ENCODE peak calls at places on chromosome X, in seven cellular contexts. One of them, this sample, is unnamed.
A peak's percentile ranks its signal among the peaks of the same experiment; 100 is the strongest.

GRCh38 chrX:13254870-13255269 is 65.0 kb downstream of the ATXN3L start:
- DNase-seq in GM12865: peak; percentile 12
- DNase-seq in GM06990: no peak
- DNase-seq in transverse colon: no peak
- DNase-seq in BE2C: no peak
- DNase-seq in fibroblast of mammary gland: no peak
- DNase-seq in foreskin fibroblast: no peak
- DNase-seq in this sample: no peak

GRCh38 chrX:142005532-142005931 is 101.8 kb downstream of the MAGEC1 start:
- DNase-seq in transverse colon: no peak
- DNase-seq in BE2C: no peak
- DNase-seq in foreskin fibroblast: no peak
- DNase-seq in fibroblast of mammary gland: no peak
- DNase-seq in GM06990: no peak
- DNase-seq in GM12865: no peak
- DNase-seq in this sample: no peak

GRCh38 chrX:101203782-101204351 is 15.7 kb upstream of the DRP2 start:
- DNase-seq in transverse colon: no peak
- DNase-seq in GM12865: peak; percentile 1
- DNase-seq in fibroblast of mammary gland: no peak
- DNase-seq in BE2C: no peak
- DNase-seq in foreskin fibroblast: peak; percentile 23
- DNase-seq in GM06990: no peak
- DNase-seq in this sample: peak; percentile 18

GRCh38 chrX:97629597-97629985 is 745.9 kb downstream of the RPA4 start:
- DNase-seq in foreskin fibroblast: no peak
- DNase-seq in fibroblast of mammary gland: no peak
- DNase-seq in GM06990: no peak
- DNase-seq in BE2C: no peak
- DNase-seq in GM12865: no peak
- DNase-seq in transverse colon: no peak
- DNase-seq in this sample: no peak

GRCh38 chrX:119870626-119871131 is 854 bp downstream of the RNF113A start:
- DNase-seq in GM06990: no peak
- DNase-seq in BE2C: peak; percentile 35
- DNase-seq in transverse colon: peak; percentile 29
- DNase-seq in foreskin fibroblast: peak; percentile 43
- DNase-seq in GM12865: peak; percentile 50
- DNase-seq in fibroblast of mammary gland: no peak
- DNase-seq in this sample: no peak

GRCh38 chrX:107687445-107687844 is 59.1 kb downstream of the PRPS1 start:
- DNase-seq in BE2C: no peak
- DNase-seq in foreskin fibroblast: no peak
- DNase-seq in transverse colon: no peak
- DNase-seq in GM12865: no peak
- DNase-seq in fibroblast of mammary gland: no peak
- DNase-seq in GM06990: no peak
- DNase-seq in this sample: no peak

GRCh38 chrX:107600366-107600765 is 27.9 kb upstream of the PRPS1 start:
- DNase-seq in GM12865: no peak
- DNase-seq in BE2C: no peak
- DNase-seq in GM06990: no peak
- DNase-seq in foreskin fibroblast: no peak
- DNase-seq in transverse colon: no peak
- DNase-seq in fibroblast of mammary gland: no peak
- DNase-seq in this sample: no peak

GRCh38 chrX:139831689-139832456 is 101.0 kb downstream of the ATP11C start:
- DNase-seq in GM06990: no peak
- DNase-seq in transverse colon: no peak
- DNase-seq in foreskin fibroblast: peak; percentile 67
- DNase-seq in fibroblast of mammary gland: peak; percentile 75
- DNase-seq in BE2C: peak; percentile 8
- DNase-seq in GM12865: peak; percentile 38
- DNase-seq in this sample: no peak

GRCh38 chrX:112613039-112613438 is 66.7 kb downstream of the LHFPL1 start:
- DNase-seq in foreskin fibroblast: no peak
- DNase-seq in fibroblast of mammary gland: no peak
- DNase-seq in BE2C: no peak
- DNase-seq in GM06990: no peak
- DNase-seq in transverse colon: no peak
- DNase-seq in GM12865: no peak
- DNase-seq in this sample: no peak

GRCh38 chrX:23993012-23993633 is 33.9 kb downstream of the KLHL15 start:
- DNase-seq in GM06990: no peak
- DNase-seq in transverse colon: no peak
- DNase-seq in GM12865: no peak
- DNase-seq in BE2C: no peak
- DNase-seq in foreskin fibroblast: no peak
- DNase-seq in fibroblast of mammary gland: peak; percentile 14
- DNase-seq in this sample: no peak

GRCh38 chrX:155434906-155435743 is 23.3 kb downstream of the F8A3 start:
- DNase-seq in transverse colon: no peak
- DNase-seq in GM06990: no peak
- DNase-seq in fibroblast of mammary gland: peak; percentile 31
- DNase-seq in BE2C: no peak
- DNase-seq in GM12865: no peak
- DNase-seq in foreskin fibroblast: peak; percentile 27
- DNase-seq in this sample: no peak

GRCh38 chrX:40749874-40750273 is 14.5 kb upstream of the MED14 start:
- DNase-seq in GM06990: peak; percentile 33
- DNase-seq in GM12865: peak; percentile 64
- DNase-seq in transverse colon: no peak
- DNase-seq in BE2C: no peak
- DNase-seq in foreskin fibroblast: no peak
- DNase-seq in fibroblast of mammary gland: no peak
- DNase-seq in this sample: no peak

GRCh38 chrX:51894697-51895336 is 1.4 kb downstream of the MAGED1 start:
- DNase-seq in BE2C: peak; percentile 59
- DNase-seq in GM12865: peak; percentile 19
- DNase-seq in foreskin fibroblast: peak; percentile 63
- DNase-seq in GM06990: peak; percentile 31
- DNase-seq in fibroblast of mammary gland: peak; percentile 37
- DNase-seq in transverse colon: peak; percentile 27
- DNase-seq in this sample: no peak

GRCh38 chrX:72304877-72305276 is 837 bp downstream of the CITED1 start:
- DNase-seq in GM06990: no peak
- DNase-seq in GM12865: no peak
- DNase-seq in fibroblast of mammary gland: no peak
- DNase-seq in transverse colon: no peak
- DNase-seq in foreskin fibroblast: no peak
- DNase-seq in BE2C: no peak
- DNase-seq in this sample: no peak

GRCh38 chrX:11319689-11320302 is 26.6 kb downstream of the AMELX start:
- DNase-seq in GM06990: no peak
- DNase-seq in foreskin fibroblast: peak; percentile 30
- DNase-seq in fibroblast of mammary gland: peak; percentile 30
- DNase-seq in BE2C: no peak
- DNase-seq in transverse colon: no peak
- DNase-seq in GM12865: peak; percentile 58
- DNase-seq in this sample: no peak

GRCh38 chrX:1932231-1932630 is 317.4 kb downstream of the ASMT start:
- DNase-seq in GM06990: no peak
- DNase-seq in transverse colon: no peak
- DNase-seq in GM12865: no peak
- DNase-seq in foreskin fibroblast: no peak
- DNase-seq in BE2C: no peak
- DNase-seq in fibroblast of mammary gland: peak; percentile 2
- DNase-seq in this sample: peak; percentile 70

GRCh38 chrX:123830309-123830708 is 29.5 kb upstream of the XIAP start:
- DNase-seq in transverse colon: peak; percentile 75
- DNase-seq in foreskin fibroblast: no peak
- DNase-seq in BE2C: no peak
- DNase-seq in GM12865: peak; percentile 65
- DNase-seq in fibroblast of mammary gland: peak; percentile 73
- DNase-seq in GM06990: peak; percentile 54
- DNase-seq in this sample: no peak

GRCh38 chrX:24294619-24295018 is 19.2 kb downstream of the SUPT20HL2 start:
- DNase-seq in fibroblast of mammary gland: peak; percentile 7
- DNase-seq in foreskin fibroblast: peak; percentile 28
- DNase-seq in GM12865: no peak
- DNase-seq in GM06990: no peak
- DNase-seq in transverse colon: peak; percentile 11
- DNase-seq in BE2C: peak; percentile 49
- DNase-seq in this sample: no peak

GRCh38 chrX:108000751-108001150 is 18.6 kb upstream of the TEX13B start:
- DNase-seq in transverse colon: no peak
- DNase-seq in BE2C: no peak
- DNase-seq in GM06990: no peak
- DNase-seq in fibroblast of mammary gland: peak; percentile 27
- DNase-seq in GM12865: no peak
- DNase-seq in foreskin fibroblast: peak; percentile 23
- DNase-seq in this sample: no peak

GRCh38 chrX:8090482-8090881 is 80.6 kb downstream of the VCX2 start:
- DNase-seq in transverse colon: no peak
- DNase-seq in GM06990: no peak
- DNase-seq in GM12865: no peak
- DNase-seq in fibroblast of mammary gland: no peak
- DNase-seq in foreskin fibroblast: no peak
- DNase-seq in BE2C: no peak
- DNase-seq in this sample: no peak

GRCh38 chrX:37697169-37697760 is 11.7 kb downstream of the XK start:
- DNase-seq in GM06990: no peak
- DNase-seq in transverse colon: no peak
- DNase-seq in BE2C: no peak
- DNase-seq in foreskin fibroblast: no peak
- DNase-seq in fibroblast of mammary gland: no peak
- DNase-seq in GM12865: no peak
- DNase-seq in this sample: no peak

GRCh38 chrX:102975016-102975415 is 37.9 kb downstream of the RAB40AL start:
- DNase-seq in foreskin fibroblast: peak; percentile 24
- DNase-seq in fibroblast of mammary gland: no peak
- DNase-seq in GM06990: no peak
- DNase-seq in GM12865: no peak
- DNase-seq in transverse colon: no peak
- DNase-seq in BE2C: no peak
- DNase-seq in this sample: no peak

GRCh38 chrX:129678881-129679195 is 24.1 kb upstream of the APLN start:
- DNase-seq in foreskin fibroblast: no peak
- DNase-seq in fibroblast of mammary gland: no peak
- DNase-seq in GM06990: no peak
- DNase-seq in BE2C: no peak
- DNase-seq in transverse colon: no peak
- DNase-seq in GM12865: no peak
- DNase-seq in this sample: no peak

GRCh38 chrX:129682979-129683378 is 28.2 kb upstream of the APLN start:
- DNase-seq in foreskin fibroblast: no peak
- DNase-seq in fibroblast of mammary gland: no peak
- DNase-seq in transverse colon: no peak
- DNase-seq in BE2C: no peak
- DNase-seq in GM06990: no peak
- DNase-seq in GM12865: no peak
- DNase-seq in this sample: no peak

GRCh38 chrX:129679856-129680255 is 25.1 kb upstream of the APLN start:
- DNase-seq in fibroblast of mammary gland: peak; percentile 56
- DNase-seq in GM06990: no peak
- DNase-seq in GM12865: no peak
- DNase-seq in BE2C: no peak
- DNase-seq in foreskin fibroblast: no peak
- DNase-seq in transverse colon: no peak
- DNase-seq in this sample: no peak

GRCh38 chrX:129678176-129678880 is 23.6 kb upstream of the APLN start:
- DNase-seq in GM12865: peak; percentile 39
- DNase-seq in foreskin fibroblast: peak; percentile 54
- DNase-seq in fibroblast of mammary gland: no peak
- DNase-seq in transverse colon: peak; percentile 61
- DNase-seq in GM06990: peak; percentile 43
- DNase-seq in BE2C: peak; percentile 37
- DNase-seq in this sample: no peak
- TF ChIP-seq CTCF in GM12865: peak; percentile 22
- TF ChIP-seq CTCF in foreskin fibroblast: no peak
- TF ChIP-seq CTCF in fibroblast of mammary gland: no peak
- TF ChIP-seq CTCF in transverse colon: peak; percentile 38
- TF ChIP-seq CTCF in GM06990: peak; percentile 6
- TF ChIP-seq CTCF in BE2C: peak; percentile 20
- TF ChIP-seq CTCF in this sample: peak; percentile 11

GRCh38 chrX:126552313-126553022 is at the start of gene DCAF12L1:
- DNase-seq in GM06990: peak; percentile 1
- DNase-seq in foreskin fibroblast: no peak
- DNase-seq in transverse colon: no peak
- DNase-seq in BE2C: no peak
- DNase-seq in fibroblast of mammary gland: no peak
- DNase-seq in GM12865: no peak
- DNase-seq in this sample: no peak
- H3K4me3 ChIP-seq in GM06990: no peak within 1 kb of the TSS
- H3K4me3 ChIP-seq in foreskin fibroblast: no peak within 1 kb of the TSS
- H3K4me3 ChIP-seq in transverse colon: no peak within 1 kb of the TSS
- H3K4me3 ChIP-seq in BE2C: no peak within 1 kb of the TSS
- H3K4me3 ChIP-seq in fibroblast of mammary gland: no peak within 1 kb of the TSS
- H3K4me3 ChIP-seq in GM12865: no peak within 1 kb of the TSS
- H3K4me3 ChIP-seq in this sample: no peak within 1 kb of the TSS

GRCh38 chrX:109842611-109843010 is 109.6 kb upstream of the ACSL4 start:
- DNase-seq in BE2C: no peak
- DNase-seq in GM12865: no peak
- DNase-seq in fibroblast of mammary gland: no peak
- DNase-seq in foreskin fibroblast: no peak
- DNase-seq in GM06990: no peak
- DNase-seq in transverse colon: no peak
- DNase-seq in this sample: no peak

GRCh38 chrX:109841869-109842579 is 109.0 kb upstream of the ACSL4 start:
- DNase-seq in BE2C: no peak
- DNase-seq in fibroblast of mammary gland: peak; percentile 53
- DNase-seq in GM12865: no peak
- DNase-seq in transverse colon: no peak
- DNase-seq in GM06990: no peak
- DNase-seq in foreskin fibroblast: peak; percentile 41
- DNase-seq in this sample: no peak

GRCh38 chrX:109841257-109841656 is 108.2 kb upstream of the ACSL4 start:
- DNase-seq in transverse colon: no peak
- DNase-seq in foreskin fibroblast: no peak
- DNase-seq in BE2C: no peak
- DNase-seq in GM12865: no peak
- DNase-seq in GM06990: no peak
- DNase-seq in fibroblast of mammary gland: no peak
- DNase-seq in this sample: no peak

GRCh38 chrX:109840585-109840984 is 107.5 kb upstream of the ACSL4 start:
- DNase-seq in fibroblast of mammary gland: peak; percentile 97
- DNase-seq in BE2C: no peak
- DNase-seq in transverse colon: peak; percentile 18
- DNase-seq in GM12865: no peak
- DNase-seq in GM06990: no peak
- DNase-seq in foreskin fibroblast: peak; percentile 89
- DNase-seq in this sample: peak; percentile 69

GRCh38 chrX:109839694-109840358 is 106.8 kb upstream of the ACSL4 start:
- DNase-seq in BE2C: peak; percentile 9
- DNase-seq in foreskin fibroblast: peak; percentile 45
- DNase-seq in transverse colon: no peak
- DNase-seq in fibroblast of mammary gland: peak; percentile 63
- DNase-seq in GM12865: no peak
- DNase-seq in GM06990: no peak
- DNase-seq in this sample: no peak
- TF ChIP-seq CTCF in BE2C: no peak
- TF ChIP-seq CTCF in foreskin fibroblast: peak; percentile 15
- TF ChIP-seq CTCF in transverse colon: no peak
- TF ChIP-seq CTCF in fibroblast of mammary gland: peak; percentile 30
- TF ChIP-seq CTCF in GM12865: no peak
- TF ChIP-seq CTCF in GM06990: peak; percentile 34
- TF ChIP-seq CTCF in this sample: peak; percentile 29

DNA sequence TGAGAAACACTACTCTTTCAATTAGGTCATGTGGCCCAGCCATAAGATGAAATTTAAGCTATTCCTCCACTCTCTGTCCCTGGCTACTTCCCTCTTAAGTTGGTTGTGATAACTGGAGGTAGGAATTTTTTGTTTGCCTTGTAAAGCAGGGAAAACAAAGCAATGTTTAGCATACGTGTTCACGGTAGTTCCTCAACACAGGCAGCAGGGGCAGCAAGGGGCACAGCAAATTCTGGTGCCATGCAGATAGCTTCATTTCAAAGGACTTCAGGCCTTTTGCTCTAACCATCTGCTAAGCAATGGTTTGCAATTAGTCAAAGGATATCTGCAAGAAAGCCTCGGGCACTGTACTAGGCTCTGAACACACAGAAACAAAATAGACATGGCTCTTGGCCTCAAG is 330.2 kb downstream of the ZIC3 start:
- DNase-seq in BE2C: no peak
- DNase-seq in foreskin fibroblast: no peak
- DNase-seq in transverse colon: no peak
- DNase-seq in GM06990: no peak
- DNase-seq in GM12865: no peak
- DNase-seq in fibroblast of mammary gland: no peak
- DNase-seq in this sample: no peak
- H3K4me3 ChIP-seq in BE2C: no peak overlapping the region
- H3K4me3 ChIP-seq in foreskin fibroblast: no peak overlapping the region
- H3K4me3 ChIP-seq in transverse colon: no peak overlapping the region
- H3K4me3 ChIP-seq in GM06990: no peak overlapping the region
- H3K4me3 ChIP-seq in GM12865: no peak overlapping the region
- H3K4me3 ChIP-seq in fibroblast of mammary gland: no peak overlapping the region
- H3K4me3 ChIP-seq in this sample: no peak overlapping the region

This sample was measured in BJ.